ENCODE peak calls at places on chromosome 1, in nine cellular contexts. K is renal cortical epithelial cell, G is foreskin fibroblast, B is PC-3, A is HL-60, I is KBM-7, Z is NCI-H1105 treated with DMSO at 0.1 percent for 48 hours, M is cardiac fibroblast, H is left ventricle myocardium superior. S is an unnamed sample.

GRCh38 chr1:216014046-216014445 is 409.2 kb downstream of the USH2A start:
- DNase-seq in K (peak), I (no peak), A (no peak), B (no peak), Z (no peak), M (no peak), H (no peak), G (no peak), S (no peak)

GRCh38 chr1:94694234-94694915 is 125.8 kb upstream of the SLC44A3 start:
- DNase-seq in B (no peak), A (no peak), M (no peak), I (no peak), G (no peak), Z (no peak), H (no peak), K (peak), S (no peak)

GRCh38 chr1:35122311-35122710 is 43.1 kb downstream of the ZMYM1 start:
- DNase-seq in K (no peak), I (no peak), M (peak), H (no peak), Z (no peak), A (no peak), G (no peak), B (no peak), S (no peak)

GRCh38 chr1:119787776-119788175 is 19.1 kb upstream of the HMGCS2 start:
- DNase-seq in H (no peak), A (peak), Z (no peak), B (peak), I (no peak), G (no peak), M (peak), K (peak), S (no peak)

GRCh38 chr1:7642781-7643180 is 128.3 kb upstream of the VAMP3 start:
- DNase-seq in M (no peak), K (peak), G (no peak), I (no peak), Z (no peak), H (no peak), A (no peak), B (no peak), S (no peak)

GRCh38 chr1:31984419-31985347 is 29.0 kb upstream of the KHDRBS1 start:
- DNase-seq in I (no peak), Z (peak), M (peak), A (no peak), K (peak), G (peak), H (no peak), B (peak), S (peak)

GRCh38 chr1:160777486-160778089 is 18.4 kb upstream of the LY9 start:
- DNase-seq in M (peak), I (peak), K (no peak), Z (peak), A (no peak), G (no peak), B (peak), H (no peak), S (no peak)

GRCh38 chr1:92961896-92962752 is 862 bp upstream of the DIPK1A start:
- DNase-seq in Z (peak), I (peak), B (peak), K (peak), M (peak), A (no peak), G (peak), H (peak), S (peak)

GRCh38 chr1:231666220-231666956 is 39.8 kb downstream of the DISC1 start:
- DNase-seq in B (no peak), M (no peak), Z (no peak), G (no peak), K (no peak), I (peak), A (no peak), H (no peak), S (no peak)

GRCh38 chr1:203996126-203996525 is 76.8 kb upstream of the SOX13 start:
- DNase-seq in A (no peak), M (peak), Z (no peak), H (no peak), G (no peak), I (no peak), B (no peak), K (peak), S (no peak)

GRCh38 chr1:39115271-39116110 is 89.0 kb upstream of the MACF1 start:
- DNase-seq in A (no peak), M (peak), I (no peak), G (peak), B (no peak), K (peak), Z (no peak), H (no peak), S (peak)

GRCh38 chr1:155893389-155894142 is 17.6 kb downstream of the RIT1 start:
- DNase-seq in A (no peak), H (no peak), B (peak), G (peak), Z (no peak), K (peak), M (peak), I (peak), S (peak)

GRCh38 chr1:67355745-67356424 is 48.2 kb downstream of the IL12RB2 start:
- DNase-seq in Z (no peak), K (peak), B (peak), M (peak), A (no peak), I (no peak), G (peak), H (no peak), S (peak)

GRCh38 chr1:27816921-27817630 is 13.5 kb upstream of the PPP1R8 start:
- DNase-seq in B (no peak), G (peak), I (no peak), M (peak), H (no peak), K (no peak), Z (no peak), A (no peak), S (peak)

GRCh38 chr1:22925111-22925510 is 47.6 kb downstream of the LACTBL1 start:
- DNase-seq in A (no peak), I (no peak), M (no peak), Z (no peak), G (peak), H (no peak), B (no peak), K (no peak), S (no peak)

GRCh38 chr1:240888039-240888786 is 276.3 kb upstream of the GREM2 start:
- DNase-seq in A (peak), M (peak), B (peak), Z (peak), H (no peak), I (peak), K (peak), G (peak), S (peak)

GRCh38 chr1:20476260-20477038 is 9.6 kb downstream of the CAMK2N1 start:
- DNase-seq in Z (no peak), M (peak), H (peak), A (no peak), B (peak), K (peak), G (peak), I (no peak), S (no peak)

GRCh38 chr1:31939484-31940329 is 1.5 kb upstream of the PTP4A2 start:
- DNase-seq in A (peak), H (peak), I (peak), Z (no peak), M (peak), K (peak), G (peak), B (peak), S (peak)

GRCh38 chr1:186189156-186189555 is 185.9 kb downstream of the TPR start:
- DNase-seq in I (no peak), H (no peak), B (no peak), G (peak), Z (no peak), M (no peak), K (no peak), A (no peak), S (no peak)

GRCh38 chr1:73914994-73915393 is 283.0 kb downstream of the LRRIQ3 start:
- DNase-seq in M (no peak), I (no peak), B (no peak), Z (no peak), K (peak), H (no peak), G (no peak), A (no peak), S (no peak)